ENCODE peak calls at places on chromosome 4, in six cellular contexts. N is lower leg skin, Q is body of pancreas, G is testis, B is stomach, L is breast epithelium. U is an unnamed sample.

GRCh38 chr4:47668810-47669408 is 169.0 kb downstream of the CORIN start:
- DNase-seq in G (no peak), B (no peak), L (no peak), N (no peak), Q (peak), U (no peak)

GRCh38 chr4:26055855-26056254 is 141.8 kb downstream of the SMIM20 start:
- DNase-seq in G (no peak), N (no peak), B (no peak), Q (no peak), L (no peak), U (no peak)

GRCh38 chr4:26161030-26161824 is 159.6 kb upstream of the RBPJ start:
- DNase-seq in Q (no peak), L (no peak), N (no peak), B (no peak), G (no peak), U (no peak)

GRCh38 chr4:85761803-85762202 is 286.9 kb downstream of the ARHGAP24 start:
- DNase-seq in N (peak), B (peak), Q (peak), G (peak), L (no peak), U (no peak)

GRCh38 chr4:104716584-104716983 is 221.9 kb upstream of the CXXC4 start:
- DNase-seq in N (no peak), Q (no peak), B (no peak), G (no peak), L (no peak), U (no peak)

GRCh38 chr4:17587094-17587822 is 10.3 kb downstream of the LAP3 start:
- DNase-seq in Q (no peak), L (no peak), N (no peak), G (no peak), B (no peak), U (no peak)

GRCh38 chr4:17511950-17512795 is at the start of gene QDPR:
- DNase-seq in B (peak), N (peak), G (peak), Q (peak), L (peak), U (peak)

GRCh38 chr4:7759221-7759620 is 180.4 kb downstream of the AFAP1 start:
- DNase-seq in G (no peak), N (no peak), L (no peak), Q (no peak), B (no peak), U (no peak)

GRCh38 chr4:183011213-183011907 is 87.7 kb upstream of the WWC2 start:
- DNase-seq in Q (no peak), B (no peak), L (no peak), G (no peak), N (no peak), U (no peak)

GRCh38 chr4:13645075-13645474 is 17.6 kb upstream of the BOD1L1 start:
- DNase-seq in G (no peak), L (no peak), B (no peak), N (no peak), Q (no peak), U (no peak)

DNA sequence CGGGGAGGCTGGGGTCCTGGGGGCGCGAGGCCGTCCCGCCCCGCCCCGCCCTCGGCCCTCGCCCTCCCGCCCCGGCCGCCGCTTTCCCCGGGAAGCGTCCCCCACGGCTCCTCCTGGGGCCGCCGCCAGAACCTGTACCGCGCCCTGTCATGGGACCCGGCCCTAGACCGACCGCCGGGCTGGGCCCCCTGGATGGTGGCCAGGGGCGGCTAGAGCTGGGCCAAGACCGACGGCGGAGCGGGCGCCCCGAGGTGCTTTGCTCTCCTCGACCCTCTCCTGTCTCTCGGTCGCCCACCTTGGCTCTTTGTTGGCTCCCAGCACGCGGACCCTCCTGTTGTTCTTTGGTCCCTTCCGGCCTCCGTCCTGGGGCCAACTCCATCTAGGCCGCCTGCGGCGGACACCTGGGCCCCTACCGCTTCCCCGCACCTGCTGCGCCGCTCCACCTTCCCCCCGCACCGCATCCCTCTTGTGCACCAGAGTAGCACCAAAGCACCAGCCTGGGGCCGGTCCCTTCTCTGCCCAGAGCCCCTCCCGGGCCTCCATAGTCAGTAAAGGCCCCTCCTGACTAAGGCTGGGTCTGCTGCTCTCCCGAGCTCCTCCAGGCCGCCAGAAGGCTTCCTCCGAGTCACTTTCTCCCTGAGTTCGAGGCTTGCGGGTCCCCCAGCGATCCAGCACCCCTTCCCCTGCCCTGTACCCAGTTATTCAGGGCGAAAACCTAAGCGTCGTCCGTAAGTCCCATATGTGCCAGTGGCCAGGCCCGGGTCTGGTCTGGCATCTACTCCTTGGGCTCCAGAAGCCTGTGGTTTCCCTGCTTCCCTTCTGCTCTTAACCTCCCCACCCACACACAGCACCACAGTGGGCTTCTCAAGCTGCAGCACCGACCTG is 587 bp downstream of the TACC3 start:
- DNase-seq in B (no peak), G (no peak), Q (no peak), N (no peak), L (no peak), U (no peak)
- TF ChIP-seq POLR2A in B (no peak), G (no peak), Q (no peak), N (no peak), L (no peak), U (no peak)

GRCh38 chr4:146159384-146160058 is 16.0 kb upstream of the LSM6 start:
- DNase-seq in Q (no peak), N (no peak), G (no peak), L (no peak), B (no peak), U (no peak)
- H3K4me3 ChIP-seq in Q (no peak), N (no peak), G (no peak), L (no peak), B (no peak), U (no peak)

DNA sequence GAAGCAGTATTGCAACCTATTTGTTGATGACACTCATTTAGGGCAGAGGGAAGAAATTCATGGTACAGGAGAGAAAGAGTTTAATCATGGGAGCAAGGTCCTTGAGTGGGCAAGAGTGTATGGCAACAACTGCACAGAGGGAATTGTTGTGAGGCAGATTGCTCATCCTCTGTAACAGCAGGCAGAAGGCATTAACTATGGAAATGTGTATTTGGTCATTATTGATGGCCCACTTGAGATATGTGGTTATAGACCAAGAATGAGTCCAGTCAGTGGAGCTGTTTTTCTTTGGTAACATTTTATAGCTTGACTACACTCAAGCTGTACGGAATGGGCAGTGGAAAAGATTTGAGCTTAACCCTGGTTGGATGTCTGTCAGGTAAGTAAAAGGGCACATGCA is 15.9 kb downstream of the PLRG1 start:
- DNase-seq in Q (no peak), B (no peak), N (no peak), L (no peak), G (no peak), U (no peak)
- TF ChIP-seq POLR2A in Q (no peak), B (no peak), N (no peak), L (no peak), G (no peak), U (no peak)

GRCh38 chr4:64682946-64683345 is 273.7 kb upstream of the TECRL start:
- DNase-seq in Q (no peak), N (no peak), B (no peak), L (no peak), G (no peak), U (no peak)

DNA sequence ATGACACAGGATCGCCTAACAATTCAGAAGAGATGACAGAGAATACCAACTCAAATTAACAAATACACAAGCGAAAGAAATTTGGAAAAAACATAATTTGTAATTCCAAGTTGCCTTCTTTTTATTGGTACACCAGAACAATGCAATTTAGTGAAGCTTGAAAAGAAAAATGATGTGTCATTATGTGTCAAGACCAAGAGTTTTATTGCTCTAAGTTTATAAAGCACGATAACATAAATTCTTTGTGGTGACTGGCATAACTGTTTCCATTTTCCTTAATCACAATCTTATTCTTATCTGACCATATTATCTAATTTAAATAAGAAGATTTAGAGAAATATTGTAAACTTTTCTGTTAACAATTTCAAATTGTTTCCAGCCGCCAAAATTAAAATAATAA is 273.2 kb upstream of the TECRL start:
- DNase-seq in Q (no peak), G (no peak), B (no peak), L (no peak), N (no peak), U (no peak)
- H3K4me3 ChIP-seq in Q (no peak), G (no peak), B (no peak), L (no peak), N (no peak), U (no peak)

GRCh38 chr4:147732516-147733193 is 767 bp downstream of the ARHGAP10 start:
- DNase-seq in B (no peak), Q (peak), G (peak), N (no peak), L (no peak), U (peak)

GRCh38 chr4:147734496-147734895 is 2.6 kb downstream of the ARHGAP10 start:
- DNase-seq in G (no peak), N (no peak), B (no peak), L (no peak), Q (no peak), U (no peak)

GRCh38 chr4:147730333-147730732 is 1.6 kb upstream of the ARHGAP10 start:
- DNase-seq in Q (no peak), G (no peak), B (no peak), L (no peak), N (no peak), U (no peak)

GRCh38 chr4:147733614-147734344 is 1.9 kb downstream of the ARHGAP10 start:
- DNase-seq in Q (no peak), B (no peak), N (peak), L (no peak), G (peak), U (no peak)

GRCh38 chr4:147731611-147732515 is at the start of gene ARHGAP10:
- DNase-seq in L (peak), G (peak), N (peak), Q (peak), B (peak), U (peak)
- TF ChIP-seq POLR2A in L (no peak), G (peak), N (no peak), Q (peak), B (no peak), U (no peak)

DNA sequence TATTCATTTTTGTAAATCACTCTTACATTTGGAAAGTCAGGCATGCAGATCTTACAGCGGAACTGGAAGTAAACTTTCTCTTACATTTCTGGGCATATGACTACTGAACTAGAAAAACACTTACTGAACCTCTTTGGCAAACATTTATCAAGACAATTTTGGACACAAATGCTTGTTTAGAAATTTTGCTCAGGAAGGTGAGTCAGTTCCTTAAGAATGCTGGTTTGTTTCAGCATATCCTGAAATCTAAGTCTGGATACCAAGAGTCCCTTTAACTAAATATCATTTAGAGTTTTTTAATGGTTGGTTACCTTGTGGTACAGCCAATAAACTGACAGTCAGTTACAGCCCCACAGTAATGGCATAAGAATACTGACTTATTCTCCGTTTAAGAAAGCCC is 15.0 kb downstream of the SHISA3 start:
- DNase-seq in L (no peak), G (no peak), Q (no peak), B (no peak), N (no peak), U (no peak)
- H3K4me3 ChIP-seq in L (no peak), G (no peak), Q (no peak), B (no peak), N (no peak), U (no peak)

DNA sequence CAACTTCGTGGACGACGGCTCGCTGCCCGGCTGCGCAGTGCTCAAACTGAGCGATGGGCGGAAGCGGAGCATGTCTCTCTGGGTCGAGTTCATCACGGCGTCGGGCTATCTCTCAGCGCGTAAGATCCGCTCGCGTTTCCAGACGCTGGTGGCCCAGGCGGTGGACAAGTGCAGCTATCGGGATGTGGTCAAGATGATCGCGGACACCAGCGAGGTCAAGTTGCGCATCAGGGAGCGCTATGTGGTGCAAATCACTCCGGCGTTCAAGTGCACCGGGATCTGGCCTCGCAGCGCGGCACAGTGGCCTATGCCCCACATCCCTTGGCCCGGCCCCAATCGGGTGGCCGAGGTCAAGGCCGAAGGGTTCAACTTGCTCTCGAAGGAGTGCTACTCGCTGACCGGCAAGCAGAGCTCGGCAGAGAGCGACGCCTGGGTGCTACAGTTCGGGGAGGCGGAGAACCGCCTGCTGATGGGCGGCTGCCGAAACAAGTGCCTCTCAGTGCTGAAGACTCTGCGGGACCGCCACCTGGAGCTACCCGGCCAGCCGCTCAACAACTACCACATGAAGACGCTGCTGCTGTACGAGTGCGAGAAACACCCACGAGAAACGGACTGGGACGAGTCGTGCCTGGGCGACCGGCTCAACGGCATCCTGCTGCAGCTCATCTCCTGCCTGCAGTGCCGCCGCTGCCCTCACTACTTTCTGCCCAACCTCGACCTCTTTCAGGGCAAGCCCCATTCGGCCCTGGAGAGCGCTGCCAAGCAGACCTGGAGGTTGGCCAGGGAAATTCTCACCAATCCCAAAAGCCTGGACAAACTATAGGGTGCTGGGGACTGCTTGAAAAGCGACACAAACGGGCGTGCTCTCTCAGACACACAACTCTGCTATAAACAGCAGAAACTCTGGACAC is 1.6 kb downstream of the MAB21L2 start:
- DNase-seq in L (no peak), N (no peak), G (no peak), B (no peak), Q (no peak), U (peak)
- TF ChIP-seq POLR2A in L (no peak), N (no peak), G (no peak), B (no peak), Q (no peak), U (no peak)

GRCh38 chr4:1309261-1310010 is 19.7 kb downstream of the MAEA start:
- DNase-seq in L (peak), G (peak), Q (peak), N (peak), B (peak), U (peak)
- H3K4me3 ChIP-seq in L (peak), G (peak), Q (no peak), N (no peak), B (peak), U (peak)

DNA sequence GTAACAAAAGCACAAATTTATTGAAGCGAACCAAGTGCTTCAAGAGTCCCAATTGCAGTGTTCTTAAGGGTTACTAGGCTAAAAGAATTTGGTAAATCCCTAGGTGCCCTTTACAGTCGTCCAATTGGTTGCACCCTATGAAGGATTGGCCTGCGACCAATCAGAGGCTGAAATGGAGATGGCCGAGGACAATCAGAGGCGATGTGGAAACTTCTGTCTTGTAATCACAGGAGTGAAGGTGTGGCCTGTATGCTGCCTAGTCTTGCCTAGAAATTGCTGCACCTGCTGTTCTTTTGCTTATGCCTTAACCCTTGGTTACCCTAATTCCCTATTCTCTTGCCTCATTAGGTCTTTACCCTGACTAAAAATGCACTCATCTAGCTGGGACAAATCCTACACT is 1.1 kb upstream of the DCK start:
- DNase-seq in L (no peak), G (no peak), B (no peak), N (peak), Q (peak), U (no peak)
- TF ChIP-seq POLR2A in L (no peak), G (no peak), B (no peak), N (no peak), Q (no peak), U (no peak)

DNA sequence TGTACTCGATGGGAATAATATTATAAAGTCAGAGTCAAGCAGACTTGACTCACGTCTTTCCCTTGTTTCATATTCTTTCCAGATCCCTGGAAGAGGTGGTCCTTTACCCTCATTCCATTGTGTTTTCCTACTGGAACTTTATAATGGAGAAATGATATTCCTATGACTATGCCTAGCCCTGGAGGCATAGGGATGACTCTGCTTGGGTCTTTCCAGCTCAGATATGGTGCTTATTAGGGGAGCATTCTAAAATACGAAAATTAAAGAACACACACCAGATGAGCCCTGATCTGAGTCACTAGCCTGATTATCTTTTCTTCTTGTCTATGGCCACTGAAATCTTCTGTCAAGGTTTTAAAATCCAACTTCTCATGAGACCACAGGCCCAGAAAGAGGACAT is 231.4 kb downstream of the ANKRD50 start:
- DNase-seq in G (no peak), Q (no peak), N (no peak), L (no peak), B (no peak), U (no peak)
- H3K4me3 ChIP-seq in G (no peak), Q (no peak), N (no peak), L (no peak), B (no peak), U (no peak)